ENCODE peak calls at places on chromosomes 2 and 18, in seven cellular contexts. E is nephron progenitor cell; V is DMS 273 treated with DMSO at 0.1 percent for 48 hours; L is activated T-cell treated with anti-CD3 and anti-CD28 coated beads, Interleukin-2, amount 50 U/mL, for 1 hour; I is gastrocnemius medialis; S is NCI-H2029; J is NCI-H748 treated with DMSO at 0.1 percent for 48 hours. F is an unnamed sample.

GRCh38 chr2:206556357-206556949 is 85.8 kb upstream of the FAM237A start:
- DNase-seq in E (no peak), V (peak), L (no peak), S (peak), I (no peak), J (peak), F (peak)

GRCh38 chr2:42474765-42475454 is 18.9 kb downstream of the KCNG3 start:
- DNase-seq in V (no peak), S (peak), L (no peak), J (peak), I (no peak), E (no peak), F (no peak)

GRCh38 chr2:21217421-21217820 is 93.7 kb downstream of the TDRD15 start:
- DNase-seq in J (no peak), S (no peak), E (no peak), L (no peak), I (no peak), V (no peak), F (no peak)

GRCh38 chr2:241561811-241562210 is 3.3 kb downstream of the BOK start:
- DNase-seq in V (no peak), J (no peak), L (no peak), S (no peak), I (no peak), E (no peak), F (no peak)

GRCh38 chr2:181937473-181937872 is 45.9 kb downstream of the ITPRID2 start:
- DNase-seq in V (no peak), S (no peak), I (no peak), L (no peak), J (no peak), E (no peak), F (no peak)

GRCh38 chr2:88452980-88453582 is 588 bp upstream of the FOXI3 start:
- DNase-seq in V (no peak), J (peak), E (peak), S (no peak), I (no peak), L (no peak), F (no peak)

GRCh38 chr18:21833619-21834300 is 93.2 kb downstream of the MIB1 start:
- DNase-seq in L (no peak), I (no peak), E (no peak), J (no peak), V (no peak), S (no peak), F (no peak)

GRCh38 chr2:96832751-96833507 is 10.9 kb downstream of the ANKRD23 start:
- DNase-seq in L (no peak), S (peak), I (peak), E (peak), V (no peak), J (no peak), F (no peak)

GRCh38 chr2:5315512-5315911 is 376.7 kb upstream of the SOX11 start:
- DNase-seq in V (peak), L (no peak), J (peak), I (no peak), S (no peak), E (no peak), F (no peak)

GRCh38 chr2:163471947-163472346 is 263.9 kb downstream of the FIGN start:
- DNase-seq in J (no peak), L (no peak), V (no peak), S (no peak), E (no peak), I (no peak), F (no peak)

GRCh38 chr2:241015439-241015838 is 17.0 kb downstream of the SNED1 start:
- DNase-seq in V (no peak), J (no peak), I (no peak), S (no peak), L (no peak), E (no peak), F (no peak)

GRCh38 chr2:234911271-234911670 is 40.5 kb upstream of the SH3BP4 start:
- DNase-seq in L (no peak), E (no peak), V (no peak), J (no peak), I (no peak), S (no peak), F (peak)

GRCh38 chr2:134745023-134745422 is 26.2 kb upstream of the TMEM163 start:
- DNase-seq in L (no peak), S (no peak), E (no peak), J (no peak), I (no peak), V (no peak), F (no peak)

GRCh38 chr2:241350878-241351639 is 5.0 kb upstream of the FARP2 start:
- DNase-seq in J (no peak), I (no peak), V (no peak), E (no peak), L (no peak), S (no peak), F (no peak)

GRCh38 chr18:24177499-24178133 is 38.8 kb downstream of the CABYR start:
- DNase-seq in I (no peak), S (no peak), L (no peak), V (no peak), J (no peak), E (no peak), F (no peak)

GRCh38 chr2:100034431-100034830 is 108.0 kb downstream of the AFF3 start:
- DNase-seq in J (no peak), E (no peak), L (no peak), V (no peak), S (no peak), I (no peak), F (no peak)

GRCh38 chr2:47174731-47175361 is 19.7 kb upstream of the STPG4 start:
- DNase-seq in I (peak), V (no peak), J (peak), L (no peak), S (peak), E (no peak), F (no peak)

GRCh38 chr2:38886041-38886440 is 3.6 kb upstream of the ARHGEF33 start:
- DNase-seq in S (no peak), V (no peak), E (no peak), J (no peak), L (no peak), I (no peak), F (no peak)

GRCh38 chr2:175461839-175462238 is 280.3 kb upstream of the ATP5MC3 start:
- DNase-seq in L (no peak), I (no peak), E (no peak), V (no peak), J (peak), S (peak), F (no peak)

GRCh38 chr2:11023326-11024009 is 111.7 kb downstream of the KCNF1 start:
- DNase-seq in S (no peak), L (no peak), V (no peak), E (no peak), I (no peak), J (no peak), F (no peak)

F was measured in HFF-Myc.